ENCODE peak calls at places on chromosomes 6 and 20, in four cellular contexts. S, G, H and P are unnamed samples.
A peak's percentile ranks its signal among the peaks of the same experiment; 100 is the strongest.

GRCh38 chr6:128696651-128697391 is 176.4 kb upstream of the PTPRK start:
- DNase-seq in S (no peak), G (no peak), H (no peak), P (no peak)

GRCh38 chr6:111418971-111419693 is 63.9 kb downstream of the REV3L start:
- DNase-seq in S (no peak), G (no peak), H (no peak), P (no peak)

GRCh38 chr20:61499859-61500258 is 247.8 kb downstream of the CDH4 start:
- DNase-seq in H (no peak), G (no peak), S (no peak), P (no peak)

GRCh38 chr20:9565910-9566550 is 51.6 kb downstream of the LAMP5 start:
- DNase-seq in S (no peak), H (no peak), G (no peak), P (no peak)

GRCh38 chr6:4848382-4849068 is 72.3 kb downstream of the CDYL start:
- DNase-seq in H (no peak), G (peak; percentile 49), S (no peak), P (peak; percentile 62)

GRCh38 chr20:54474046-54474445 is 1.3 kb upstream of the DOK5 start:
- DNase-seq in H (no peak), S (no peak), G (no peak), P (no peak)

GRCh38 chr20:45962031-45962755 is 9.8 kb downstream of the ZNF335 start:
- DNase-seq in G (no peak), H (no peak), S (no peak), P (no peak)

GRCh38 chr6:136526196-136526930 is 23.9 kb downstream of the MAP7 start:
- DNase-seq in H (peak; percentile 51), G (peak; percentile 39), S (no peak), P (peak; percentile 6)

GRCh38 chr6:126753616-126754015 is 364.9 kb upstream of the RSPO3 start:
- DNase-seq in H (no peak), S (no peak), G (no peak), P (no peak)

GRCh38 chr6:46648869-46649488 is 3.6 kb downstream of the CYP39A1 start:
- DNase-seq in H (no peak), G (no peak), S (no peak), P (peak; percentile 58)

GRCh38 chr6:138979813-138980668 is 8.0 kb downstream of the REPS1 start:
- DNase-seq in H (no peak), S (no peak), G (no peak), P (no peak)

GRCh38 chr6:91276315-91276714 is 689.4 kb upstream of the MAP3K7 start:
- DNase-seq in G (no peak), H (no peak), S (no peak), P (peak; percentile 3)

GRCh38 chr6:4256969-4257368 is 121.6 kb upstream of the ECI2 start:
- DNase-seq in S (no peak), G (peak; percentile 43), H (no peak), P (no peak)

GRCh38 chr6:154526997-154527396 is 16.5 kb upstream of the CNKSR3 start:
- DNase-seq in H (no peak), S (no peak), G (no peak), P (no peak)

GRCh38 chr6:143928853-143929252 is 64.6 kb downstream of the ZC2HC1B start:
- DNase-seq in G (no peak), S (no peak), H (no peak), P (no peak)

GRCh38 chr6:1216488-1216974 is 95.4 kb upstream of the FOXQ1 start:
- DNase-seq in H (no peak), S (no peak), G (no peak), P (no peak)

GRCh38 chr6:41257369-41258195 is 28.9 kb downstream of the TREM1 start:
- DNase-seq in G (no peak), S (no peak), H (no peak), P (no peak)

GRCh38 chr6:60952500-60952899 is 1333.5 kb downstream of the KHDRBS2 start:
- DNase-seq in S (no peak), G (no peak), H (no peak), P (no peak)

GRCh38 chr20:35698298-35699126 is 640 bp downstream of the NFS1 start:
- DNase-seq in S (no peak), H (no peak), G (peak; percentile 53), P (no peak)

GRCh38 chr20:25859649-25860530 is 163.2 kb upstream of the ZNF337 start:
- DNase-seq in S (no peak), G (peak; percentile 25), H (no peak), P (peak; percentile 65)

GRCh38 chr6:112234596-112234995 is 19.8 kb downstream of the LAMA4 start:
- DNase-seq in S (no peak), H (no peak), G (no peak), P (no peak)

GRCh38 chr6:7910654-7911344 is at the start of gene TXNDC5:
- DNase-seq in G (peak; percentile 93), H (no peak), S (no peak), P (peak; percentile 60)

GRCh38 chr6:7912024-7912423 is 1.4 kb upstream of the TXNDC5 start:
- DNase-seq in G (no peak), S (no peak), H (no peak), P (no peak)

GRCh38 chr6:7911345-7911725 is 747 bp upstream of the TXNDC5 start:
- DNase-seq in H (no peak), G (no peak), S (no peak), P (no peak)

GRCh38 chr6:7910298-7910653 is 312 bp downstream of the TXNDC5 start:
- DNase-seq in G (no peak), S (no peak), H (no peak), P (no peak)

GRCh38 chr6:7909323-7910276 is 988 bp downstream of the TXNDC5 start:
- DNase-seq in S (no peak), H (no peak), G (peak; percentile 83), P (peak; percentile 64)
- TF ChIP-seq POLR2AphosphoS5 in S (no peak), H (peak; percentile 44), G (no peak), P (peak; percentile 58)

GRCh38 chr20:1083431-1084080 is 34.8 kb upstream of the PSMF1 start:
- DNase-seq in H (no peak), G (no peak), S (peak; percentile 9), P (no peak)
- TF ChIP-seq ATF2 in H (no peak), G (no peak), S (no peak), P (no peak)

DNA sequence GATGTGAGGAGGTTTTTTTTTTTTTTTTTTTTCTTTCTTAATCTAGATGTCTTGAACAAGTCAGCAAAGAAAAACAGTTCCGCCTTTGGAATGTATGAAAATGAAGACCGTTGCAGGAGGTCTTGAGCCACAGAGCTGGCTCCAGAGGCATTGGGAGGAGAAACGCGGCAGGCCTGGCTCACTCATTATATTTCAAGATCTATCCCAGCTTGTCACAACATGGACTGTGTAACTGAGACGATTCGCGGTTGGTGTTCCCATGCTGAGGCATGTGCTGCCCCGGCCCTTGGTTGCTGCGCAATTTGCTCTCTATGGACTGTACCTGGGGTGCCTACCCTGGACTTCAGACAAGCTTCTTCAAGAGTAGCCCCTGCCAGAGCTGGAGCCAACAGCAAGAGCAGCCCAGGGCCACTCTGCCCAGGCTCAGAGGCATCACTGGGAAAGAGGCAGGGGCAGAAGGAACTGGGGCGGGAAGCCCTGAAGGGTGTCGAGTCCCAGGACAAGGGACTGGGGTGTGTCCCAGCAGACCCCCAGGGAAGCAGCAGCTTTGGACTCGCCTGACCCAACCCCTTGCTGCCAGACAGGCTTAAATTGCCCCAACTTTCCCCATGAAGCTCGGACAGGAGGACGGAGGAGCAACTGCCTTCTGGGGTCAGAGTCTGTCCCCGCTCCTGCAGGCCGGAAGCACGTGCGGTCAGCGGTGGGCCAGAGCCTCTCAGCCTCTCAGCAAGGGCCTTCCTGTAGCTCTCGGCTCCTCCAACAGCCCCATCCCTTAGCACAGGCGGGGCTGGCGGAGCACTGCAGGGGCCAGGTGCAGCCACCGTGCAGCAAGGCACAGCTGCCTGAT is 32.2 kb upstream of the STX16 start:
- DNase-seq in H (no peak), S (no peak), G (no peak), P (no peak)
- TF ChIP-seq POLR2AphosphoS5 in H (no peak), S (no peak), G (no peak), P (no peak)

GRCh38 chr6:30073489-30074240 is 1.9 kb downstream of the RNF39 start:
- DNase-seq in G (no peak), H (no peak), S (no peak), P (no peak)

GRCh38 chr6:30075094-30075986 is at the start of gene RNF39:
- DNase-seq in S (no peak), H (no peak), G (peak; percentile 62), P (peak; percentile 55)

GRCh38 chr6:30076333-30076732 is 764 bp upstream of the RNF39 start:
- DNase-seq in S (no peak), G (no peak), H (no peak), P (peak; percentile 18)

GRCh38 chr6:30075987-30076311 is 380 bp upstream of the RNF39 start:
- DNase-seq in S (no peak), G (no peak), H (no peak), P (no peak)

GRCh38 chr6:30074331-30075093 is 1.1 kb downstream of the RNF39 start:
- DNase-seq in S (no peak), H (no peak), G (no peak), P (no peak)
- TF ChIP-seq ATF2 in S (no peak), H (no peak), G (no peak), P (no peak)

GRCh38 chr20:50723672-50724071 is 7.7 kb upstream of the PARD6B start:
- DNase-seq in G (no peak), S (no peak), H (no peak), P (no peak)

GRCh38 chr20:50724112-50724724 is 7.2 kb upstream of the PARD6B start:
- DNase-seq in H (no peak), S (no peak), G (no peak), P (no peak)

GRCh38 chr20:50720582-50720981 is 10.8 kb upstream of the PARD6B start:
- DNase-seq in S (no peak), H (no peak), G (no peak), P (no peak)

GRCh38 chr20:50722466-50723155 is 8.8 kb upstream of the PARD6B start:
- DNase-seq in H (no peak), G (no peak), S (no peak), P (no peak)

DNA sequence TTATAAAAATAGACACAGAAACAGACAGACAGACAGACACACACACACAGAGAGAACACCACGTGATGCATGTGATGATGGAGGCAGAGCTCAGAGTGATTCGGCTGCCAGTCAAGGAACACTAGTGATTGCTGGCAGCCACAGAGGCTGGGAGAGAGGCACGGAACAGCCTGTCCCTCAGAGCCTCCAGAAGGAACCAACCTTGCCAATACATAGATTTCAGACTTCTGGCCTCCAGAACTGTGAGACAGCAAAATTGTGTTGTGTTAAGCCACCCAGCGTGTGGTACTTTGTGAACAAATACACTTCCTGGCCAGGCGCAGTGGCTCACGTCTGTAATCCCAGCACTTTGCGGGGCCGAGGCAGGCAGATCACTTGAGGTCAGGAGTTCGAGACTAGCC is 9.5 kb upstream of the PARD6B start:
- DNase-seq in H (no peak), G (no peak), S (no peak), P (no peak)
- TF ChIP-seq POLR2AphosphoS5 in H (no peak), G (no peak), S (no peak), P (no peak)